ENCODE peak calls at places on chromosomes 5 and 9, in four cellular contexts. V is hepatocyte, W is prostate gland, B is stomach. K is an unnamed sample.

GRCh38 chr5:4533457-4534105 is 606.5 kb upstream of the ADAMTS16 start:
- DNase-seq in V (no peak), W (no peak), B (no peak), K (no peak)

GRCh38 chr9:124122813-124123462 is 111.4 kb downstream of the LHX2 start:
- DNase-seq in V (no peak), W (no peak), B (no peak), K (no peak)

GRCh38 chr5:180791611-180792213 is 10.9 kb downstream of the MGAT1 start:
- DNase-seq in V (no peak), W (no peak), B (no peak), K (peak)

GRCh38 chr9:86126998-86127972 is 27.9 kb upstream of the GOLM1 start:
- DNase-seq in V (peak), W (peak), B (peak), K (no peak)

GRCh38 chr5:42656661-42657035 is 100.0 kb upstream of the CCDC152 start:
- DNase-seq in V (no peak), W (no peak), B (no peak), K (no peak)

GRCh38 chr9:88173378-88173999 is 35.2 kb upstream of the SPATA31C2 start:
- DNase-seq in V (peak), W (no peak), B (no peak), K (no peak)

GRCh38 chr9:107158321-107158720 is 124.8 kb upstream of the RAD23B start:
- DNase-seq in V (peak), W (no peak), B (no peak), K (no peak)

GRCh38 chr5:180642181-180643140 is 6.9 kb downstream of the FLT4 start:
- DNase-seq in V (no peak), W (no peak), B (peak), K (no peak)

GRCh38 chr5:1037671-1038416 is 29.2 kb downstream of the NKD2 start:
- DNase-seq in V (no peak), W (no peak), B (no peak), K (no peak)

GRCh38 chr5:73319036-73319435 is 129.5 kb downstream of the FOXD1 start:
- DNase-seq in V (no peak), W (no peak), B (no peak), K (peak)

GRCh38 chr5:160097981-160098380 is 21.3 kb downstream of the PWWP2A start:
- DNase-seq in V (no peak), W (no peak), B (no peak), K (no peak)

GRCh38 chr5:82004511-82004910 is 32.7 kb downstream of the ATG10 start:
- DNase-seq in V (no peak), W (no peak), B (no peak), K (no peak)

GRCh38 chr9:95341262-95342011 is 23.9 kb upstream of the FANCC start:
- DNase-seq in V (no peak), W (no peak), B (no peak), K (no peak)

GRCh38 chr5:116395178-116395577 is 179.4 kb downstream of the SEMA6A start:
- DNase-seq in V (no peak), W (no peak), B (no peak), K (no peak)

GRCh38 chr9:34956648-34957047 is 1.4 kb upstream of the PHF24 start:
- DNase-seq in V (no peak), W (no peak), B (no peak), K (no peak)

GRCh38 chr9:73264636-73265035 is 113.0 kb downstream of the ANXA1 start:
- DNase-seq in V (no peak), W (no peak), B (no peak), K (no peak)

GRCh38 chr5:72951850-72952468 is 3.9 kb upstream of the FCHO2 start:
- DNase-seq in V (no peak), W (peak), B (no peak), K (no peak)

GRCh38 chr5:177545487-177546261 is 8.7 kb downstream of the FAM193B start:
- DNase-seq in V (peak), W (no peak), B (peak), K (no peak)

GRCh38 chr5:42990892-42991291 is 49.2 kb downstream of the ANXA2R start:
- DNase-seq in V (no peak), W (no peak), B (no peak), K (no peak)

GRCh38 chr5:105168806-105169205 is 1606.2 kb upstream of the NUDT12 start:
- DNase-seq in V (no peak), W (no peak), B (no peak), K (no peak)

GRCh38 chr5:74638776-74639537 is 1.6 kb downstream of the ENC1 start:
- DNase-seq in V (no peak), W (no peak), B (no peak), K (no peak)

GRCh38 chr5:150163547-150164059 is 3.0 kb upstream of the CDX1 start:
- DNase-seq in V (no peak), W (no peak), B (peak), K (no peak)

GRCh38 chr5:21391506-21391905 is 1403.5 kb upstream of the CDH18 start:
- DNase-seq in V (peak), W (no peak), B (no peak), K (no peak)

GRCh38 chr5:181109489-181110013 is 21.4 kb downstream of the OR2V1 start:
- DNase-seq in V (no peak), W (no peak), B (no peak), K (no peak)

GRCh38 chr5:174188300-174188699 is 142.8 kb downstream of the NSG2 start:
- DNase-seq in V (no peak), W (no peak), B (no peak), K (no peak)

GRCh38 chr5:175847503-175847902 is 23.9 kb upstream of the CPLX2 start:
- DNase-seq in V (no peak), W (no peak), B (no peak), K (no peak)

GRCh38 chr9:33480094-33480493 is 6.4 kb upstream of the NOL6 start:
- DNase-seq in V (no peak), W (no peak), B (no peak), K (peak)

GRCh38 chr9:92342825-92343488 is 17.2 kb downstream of the CENPP start:
- DNase-seq in V (no peak), W (no peak), B (no peak), K (no peak)
- TF ChIP-seq CTCF in V (peak), W (peak), B (no peak), K (peak)

GRCh38 chr5:93964421-93964820 is 223.0 kb upstream of the POU5F2 start:
- DNase-seq in V (no peak), W (no peak), B (no peak), K (no peak)

GRCh38 chr5:93967923-93968322 is 226.5 kb upstream of the POU5F2 start:
- DNase-seq in V (no peak), W (no peak), B (no peak), K (no peak)
- TF ChIP-seq CTCF in V (no peak), W (no peak), B (no peak), K (no peak)

GRCh38 chr5:56481147-56481997 is 248.2 kb upstream of the ANKRD55 start:
- DNase-seq in V (peak), W (peak), B (peak), K (no peak)

GRCh38 chr5:56479126-56479525 is 246.0 kb upstream of the ANKRD55 start:
- DNase-seq in V (no peak), W (no peak), B (no peak), K (no peak)

GRCh38 chr5:56479701-56480304 is 246.7 kb upstream of the ANKRD55 start:
- DNase-seq in V (no peak), W (no peak), B (no peak), K (no peak)

GRCh38 chr5:56480305-56481146 is 247.4 kb upstream of the ANKRD55 start:
- DNase-seq in V (peak), W (peak), B (peak), K (no peak)

DNA sequence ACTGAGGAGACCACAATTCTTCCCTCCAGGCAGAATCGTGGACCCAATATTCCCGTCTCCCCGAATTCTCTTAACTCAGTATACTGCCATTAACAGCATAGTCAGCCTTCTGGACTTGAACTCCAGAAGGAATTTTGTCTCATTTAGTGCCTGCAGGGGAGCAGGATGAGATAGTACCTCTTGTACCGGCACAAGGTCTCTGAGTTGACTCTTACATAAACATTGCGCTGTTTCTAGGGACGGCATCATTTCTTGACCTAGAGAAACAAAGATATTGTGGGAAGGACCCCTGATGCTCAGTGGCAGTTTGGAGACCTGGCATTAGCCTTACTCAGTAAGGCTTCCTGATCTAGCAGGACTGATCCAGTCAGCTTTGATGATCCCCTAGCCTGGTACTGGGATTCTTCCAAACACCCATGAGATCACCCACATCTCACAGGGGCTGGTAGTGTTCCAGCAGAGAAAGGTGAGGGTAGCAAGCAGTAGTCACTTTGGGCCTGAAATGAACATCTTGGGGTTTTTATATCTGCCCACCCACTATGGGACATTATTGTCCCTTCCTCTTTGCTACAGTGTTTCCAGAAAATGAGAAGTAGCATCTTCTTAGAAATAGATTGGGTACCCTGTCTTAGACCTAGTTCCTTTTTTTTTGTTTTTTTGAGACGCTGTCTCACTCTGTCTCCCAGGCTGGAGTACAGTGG is 249.0 kb upstream of the ANKRD55 start:
- DNase-seq in V (no peak), W (no peak), B (no peak), K (no peak)
- TF ChIP-seq CTCF in V (no peak), W (no peak), B (no peak), K (no peak)

DNA sequence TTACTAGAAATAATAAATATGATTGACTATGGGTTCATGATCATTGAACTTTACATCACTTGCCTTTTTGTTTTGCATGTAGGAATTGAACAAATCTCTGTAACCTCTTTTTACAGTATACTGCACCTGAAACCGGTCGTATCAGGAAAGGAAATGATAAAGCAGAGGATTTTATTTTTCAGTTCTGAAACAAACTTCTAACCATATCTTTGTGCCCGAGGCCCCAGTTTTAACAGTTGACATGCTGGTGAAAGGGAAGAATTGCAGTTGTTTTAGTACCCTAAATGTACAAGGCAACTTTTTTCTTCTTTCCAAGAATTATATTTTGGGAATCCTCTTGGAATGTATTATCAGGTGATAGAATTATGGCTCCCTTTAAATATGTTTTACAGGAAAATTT is 27.8 kb downstream of the TMEM38B start:
- DNase-seq in V (no peak), W (no peak), B (no peak), K (no peak)
- TF ChIP-seq CTCF in V (no peak), W (no peak), B (no peak), K (no peak)

GRCh38 chr9:133888048-133888778 is 103.9 kb downstream of the VAV2 start:
- DNase-seq in V (peak), W (no peak), B (no peak), K (no peak)
- TF ChIP-seq CTCF in V (no peak), W (no peak), B (no peak), K (no peak)